ENCODE peak calls at places on chromosome 3, in nine cellular contexts. G is type B pancreatic cell; Y is GM20000; K is psoas muscle; R is endothelial cell; E is A549; H is WERI-Rb-1; X is AG09309; Q is CD8-positive, alpha-beta T cell. J is an unnamed sample.

GRCh38 chr3:18806633-18807032 is 341.7 kb upstream of the KCNH8 start:
- DNase-seq in G (no peak), Y (no peak), K (no peak), R (no peak), E (no peak), H (no peak), X (no peak), Q (no peak), J (no peak)

GRCh38 chr3:159928071-159928491 is 60.6 kb upstream of the IL12A start:
- DNase-seq in G (no peak), Y (no peak), K (no peak), R (no peak), E (peak), H (no peak), X (no peak), Q (no peak), J (no peak)

GRCh38 chr3:7788881-7789280 is 712.7 kb upstream of the LMCD1 start:
- DNase-seq in G (no peak), Y (no peak), K (no peak), R (no peak), E (no peak), H (no peak), X (no peak), Q (no peak), J (no peak)

GRCh38 chr3:184289426-184289938 is 9.6 kb upstream of the PSMD2 start:
- DNase-seq in G (no peak), Y (peak), K (peak), R (peak), E (peak), H (peak), X (no peak), Q (peak), J (no peak)

GRCh38 chr3:128800241-128801187 is 74.5 kb downstream of the RAB7A start:
- DNase-seq in G (no peak), Y (no peak), K (peak), R (no peak), E (no peak), H (no peak), X (no peak), Q (no peak), J (no peak)

GRCh38 chr3:66394261-66395249 is 106.3 kb downstream of the LRIG1 start:
- DNase-seq in G (no peak), Y (no peak), K (no peak), R (no peak), E (no peak), H (no peak), X (no peak), Q (no peak), J (no peak)

GRCh38 chr3:106587581-106587980 is 718.8 kb upstream of the CBLB start:
- DNase-seq in G (no peak), Y (no peak), K (no peak), R (no peak), E (no peak), H (no peak), X (no peak), Q (no peak), J (no peak)

GRCh38 chr3:186400677-186401076 is 38.6 kb upstream of the DGKG start:
- DNase-seq in G (no peak), Y (no peak), K (no peak), R (no peak), E (no peak), H (no peak), X (no peak), Q (no peak), J (no peak)

GRCh38 chr3:197775317-197775716 is 15.7 kb upstream of the LRCH3 start:
- DNase-seq in G (no peak), Y (no peak), K (no peak), R (no peak), E (no peak), H (no peak), X (no peak), Q (no peak), J (no peak)

GRCh38 chr3:13138566-13139145 is 65.4 kb upstream of the IQSEC1 start:
- DNase-seq in G (no peak), Y (no peak), K (no peak), R (no peak), E (no peak), H (no peak), X (no peak), Q (no peak), J (peak)

GRCh38 chr3:42610978-42611377 is 10.5 kb downstream of the NKTR start:
- DNase-seq in G (no peak), Y (no peak), K (no peak), R (no peak), E (no peak), H (no peak), X (no peak), Q (no peak), J (no peak)

GRCh38 chr3:116246406-116246805 is 198.9 kb downstream of the LSAMP start:
- DNase-seq in G (no peak), Y (no peak), K (no peak), R (no peak), E (no peak), H (no peak), X (no peak), Q (no peak), J (no peak)

GRCh38 chr3:153856932-153857331 is 264.3 kb upstream of the ARHGEF26 start:
- DNase-seq in G (no peak), Y (no peak), K (no peak), R (no peak), E (no peak), H (no peak), X (no peak), Q (no peak), J (no peak)

GRCh38 chr3:100120022-100120421 is 5.7 kb upstream of the FILIP1L start:
- DNase-seq in G (no peak), Y (no peak), K (no peak), R (no peak), E (no peak), H (no peak), X (no peak), Q (no peak), J (no peak)

GRCh38 chr3:54243262-54243931 is 121.0 kb downstream of the CACNA2D3 start:
- DNase-seq in G (no peak), Y (no peak), K (no peak), R (no peak), E (peak), H (no peak), X (no peak), Q (no peak), J (no peak)

GRCh38 chr3:25663324-25664065 is 1.2 kb downstream of the TOP2B start:
- DNase-seq in G (no peak), Y (no peak), K (no peak), R (peak), E (peak), H (peak), X (no peak), Q (no peak), J (no peak)

GRCh38 chr3:197333901-197334639 is 35.7 kb upstream of the DLG1 start:
- DNase-seq in G (no peak), Y (no peak), K (no peak), R (no peak), E (no peak), H (peak), X (no peak), Q (no peak), J (peak)

GRCh38 chr3:95798628-95799027 is 1015.8 kb upstream of the EPHA6 start:
- DNase-seq in G (no peak), Y (no peak), K (no peak), R (no peak), E (no peak), H (no peak), X (no peak), Q (no peak), J (no peak)

GRCh38 chr3:160921020-160921635 is 165.1 kb downstream of the PPM1L start:
- DNase-seq in G (no peak), Y (peak), K (peak), R (peak), E (peak), H (peak), X (peak), Q (no peak), J (no peak)

GRCh38 chr3:38834110-38834509 is 18.1 kb upstream of the SCN10A start:
- DNase-seq in G (no peak), Y (no peak), K (peak), R (peak), E (peak), H (no peak), X (peak), Q (no peak), J (peak)

GRCh38 chr3:63977893-63978292 is 45.4 kb downstream of the PSMD6 start:
- DNase-seq in G (no peak), Y (no peak), K (no peak), R (no peak), E (no peak), H (no peak), X (no peak), Q (no peak), J (no peak)

GRCh38 chr3:73332558-73332957 is 271.1 kb downstream of the EBLN2 start:
- DNase-seq in G (no peak), Y (no peak), K (no peak), R (no peak), E (no peak), H (no peak), X (no peak), Q (no peak), J (no peak)

GRCh38 chr3:128585189-128585588 is 65.4 kb downstream of the RPN1 start:
- DNase-seq in G (no peak), Y (no peak), K (no peak), R (no peak), E (no peak), H (no peak), X (no peak), Q (no peak), J (no peak)

GRCh38 chr3:102741105-102741504 is 306.3 kb downstream of the ZPLD1 start:
- DNase-seq in G (no peak), Y (no peak), K (no peak), R (no peak), E (no peak), H (peak), X (no peak), Q (no peak), J (no peak)

GRCh38 chr3:64173567-64173966 is 51.7 kb downstream of the PRICKLE2 start:
- DNase-seq in G (no peak), Y (no peak), K (no peak), R (no peak), E (no peak), H (no peak), X (no peak), Q (no peak), J (no peak)

GRCh38 chr3:108096506-108097325 is 5.9 kb upstream of the CD47 start:
- DNase-seq in G (no peak), Y (no peak), K (no peak), R (no peak), E (no peak), H (peak), X (no peak), Q (no peak), J (no peak)

GRCh38 chr3:45546636-45547201 is 47.8 kb upstream of the LIMD1 start:
- DNase-seq in G (no peak), Y (no peak), K (peak), R (no peak), E (peak), H (peak), X (no peak), Q (no peak), J (no peak)
- TF ChIP-seq CTCF in G (peak), Y (peak), K (peak), R (peak), E (peak), H (peak), X (peak), Q (peak), J (peak)

GRCh38 chr3:50370594-50370993 is 11.3 kb upstream of the TMEM115 start:
- DNase-seq in G (no peak), Y (no peak), K (no peak), R (peak), E (peak), H (peak), X (no peak), Q (no peak), J (no peak)
- TF ChIP-seq CTCF in G (peak), Y (no peak), K (no peak), R (no peak), E (no peak), H (peak), X (no peak), Q (no peak), J (peak)

DNA sequence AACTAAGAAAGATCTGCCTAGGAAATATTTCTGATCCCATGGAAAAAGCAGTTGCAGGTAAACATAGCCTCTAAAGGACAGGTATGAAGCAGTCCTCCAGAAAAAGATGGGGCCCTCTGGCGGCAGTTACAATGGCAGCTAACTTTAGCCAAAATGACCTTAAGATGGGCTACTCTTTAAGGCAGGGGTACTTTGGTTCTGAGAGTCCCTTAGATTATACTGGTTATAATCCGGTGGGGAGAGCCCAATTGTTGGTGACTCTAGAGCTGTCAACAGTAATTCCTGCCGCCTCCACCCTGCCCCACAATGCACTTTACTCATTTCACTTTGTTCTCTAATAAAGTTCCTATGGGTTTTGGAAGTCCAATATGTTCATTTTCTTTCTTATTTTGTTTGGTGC is 412.8 kb upstream of the WNT5A start:
- DNase-seq in G (no peak), Y (peak), K (no peak), R (peak), E (no peak), H (no peak), X (no peak), Q (no peak), J (no peak)
- TF ChIP-seq CTCF in G (peak), Y (no peak), K (no peak), R (peak), E (peak), H (no peak), X (peak), Q (no peak), J (peak)

GRCh38 chr3:149902498-149903139 is 68.1 kb downstream of the PFN2 start:
- DNase-seq in G (no peak), Y (no peak), K (no peak), R (no peak), E (no peak), H (no peak), X (no peak), Q (no peak), J (no peak)
- TF ChIP-seq CTCF in G (peak), Y (no peak), K (peak), R (peak), E (peak), H (no peak), X (peak), Q (no peak), J (peak)

GRCh38 chr3:188202358-188203138 is 48.6 kb downstream of the LPP start:
- DNase-seq in G (no peak), Y (no peak), K (no peak), R (peak), E (peak), H (no peak), X (no peak), Q (no peak), J (no peak)
- TF ChIP-seq CTCF in G (peak), Y (no peak), K (no peak), R (no peak), E (no peak), H (no peak), X (no peak), Q (no peak), J (no peak)

GRCh38 chr3:36710606-36711005 is 53.7 kb downstream of the DCLK3 start:
- DNase-seq in G (no peak), Y (no peak), K (no peak), R (no peak), E (no peak), H (no peak), X (no peak), Q (no peak), J (no peak)

GRCh38 chr3:36709281-36709680 is 55.1 kb downstream of the DCLK3 start:
- DNase-seq in G (no peak), Y (no peak), K (no peak), R (no peak), E (no peak), H (no peak), X (no peak), Q (no peak), J (no peak)

GRCh38 chr3:36709826-36710365 is 54.5 kb downstream of the DCLK3 start:
- DNase-seq in G (no peak), Y (no peak), K (no peak), R (no peak), E (no peak), H (no peak), X (no peak), Q (no peak), J (no peak)

GRCh38 chr3:36705015-36705414 is 59.3 kb downstream of the DCLK3 start:
- DNase-seq in G (no peak), Y (no peak), K (no peak), R (no peak), E (no peak), H (no peak), X (no peak), Q (no peak), J (no peak)

DNA sequence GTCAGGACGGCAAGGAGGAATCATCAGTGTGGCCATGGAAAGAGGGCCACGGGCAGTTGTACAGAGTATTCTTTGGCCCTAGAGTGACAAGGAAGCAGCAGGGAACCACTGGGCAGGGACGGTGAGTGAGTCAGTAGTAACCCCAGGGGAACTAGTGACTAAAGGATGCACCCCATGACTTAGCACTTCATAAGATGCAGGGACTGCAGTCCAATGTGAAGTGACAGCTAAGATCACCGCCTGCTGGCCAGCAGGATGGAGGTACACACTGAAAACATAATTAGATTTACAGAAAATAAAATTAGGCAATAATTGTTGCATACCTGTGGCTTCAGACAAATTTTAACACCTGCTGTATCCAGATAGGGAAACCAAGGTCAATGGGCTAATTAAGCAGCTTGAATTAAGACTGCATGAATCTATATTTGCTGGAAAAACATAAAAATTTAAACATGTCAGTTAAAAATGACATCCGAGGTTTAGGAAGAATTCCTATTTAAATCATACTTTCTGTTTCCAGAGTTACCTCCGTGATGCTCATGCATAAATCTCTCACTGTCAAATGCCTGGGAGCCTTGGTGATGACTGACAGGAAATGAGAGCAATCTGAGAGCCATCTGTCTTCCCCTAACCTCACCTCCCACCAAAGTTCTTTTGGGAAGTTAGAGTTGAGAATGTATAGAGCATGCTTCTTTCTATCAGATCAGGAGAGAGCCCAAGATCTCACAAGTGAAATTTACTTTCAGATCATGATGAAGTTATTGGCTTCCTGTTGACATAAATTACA is 56.5 kb downstream of the DCLK3 start:
- DNase-seq in G (no peak), Y (no peak), K (no peak), R (no peak), E (peak), H (no peak), X (no peak), Q (no peak), J (no peak)
- TF ChIP-seq CTCF in G (peak), Y (no peak), K (no peak), R (peak), E (peak), H (peak), X (peak), Q (no peak), J (peak)

DNA sequence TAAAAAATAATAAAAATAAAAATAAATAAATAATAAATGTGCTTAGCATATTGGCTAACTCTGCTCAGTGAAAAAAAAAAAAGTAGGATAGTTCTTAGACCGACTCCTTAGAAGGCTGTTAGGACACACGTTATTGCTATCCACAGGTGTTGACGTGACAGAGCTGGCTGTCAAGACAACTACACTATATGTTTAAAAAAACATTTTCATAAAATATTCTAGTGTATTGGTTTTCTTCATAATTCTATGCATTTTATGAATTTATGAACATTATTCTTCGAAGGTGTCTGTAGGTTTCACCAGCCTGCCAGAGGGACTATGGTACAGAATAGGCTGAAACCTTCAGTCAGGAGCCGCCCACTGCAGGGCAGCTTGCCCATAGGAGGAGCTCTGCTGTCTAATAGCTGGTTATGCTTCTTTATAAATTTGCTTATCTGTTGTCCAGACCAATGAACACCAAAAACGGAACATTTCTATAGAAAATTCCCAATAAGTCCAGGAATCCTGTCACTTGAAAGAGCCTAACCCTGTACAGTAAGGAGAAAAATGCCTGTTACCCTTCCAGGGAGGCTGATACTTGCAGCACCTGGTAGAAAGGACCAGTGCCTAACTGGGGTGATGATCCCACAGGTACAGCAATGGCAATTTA is 9.1 kb downstream of the TM4SF1 start:
- DNase-seq in G (no peak), Y (no peak), K (no peak), R (no peak), E (peak), H (no peak), X (no peak), Q (no peak), J (no peak)
- TF ChIP-seq CTCF in G (no peak), Y (no peak), K (no peak), R (no peak), E (peak), H (no peak), X (no peak), Q (no peak), J (no peak)